ENCODE peak calls at places on chromosomes 1 and 21, in four cellular contexts. K is NCI-H1436, M is cardiac muscle cell, Y is memory B cell. P is an unnamed sample.

GRCh38 chr1:102588536-102588935 is 519.8 kb downstream of the COL11A1 start:
- DNase-seq in M (no peak), Y (no peak), K (no peak), P (no peak)

GRCh38 chr1:10530756-10531155 is 56.0 kb downstream of the PEX14 start:
- DNase-seq in Y (no peak), M (peak; percentile 66), K (no peak), P (no peak)

GRCh38 chr21:32611471-32611997 is 643 bp downstream of the CFAP298 start:
- DNase-seq in K (no peak), Y (peak; percentile 11), M (peak; percentile 32), P (peak; percentile 6)

GRCh38 chr1:30451532-30452125 is 271.8 kb downstream of the MATN1 start:
- DNase-seq in M (no peak), K (no peak), Y (no peak), P (no peak)

GRCh38 chr1:201528631-201529260 is 10.2 kb upstream of the NAV1 start:
- DNase-seq in Y (no peak), M (no peak), K (no peak), P (no peak)

GRCh38 chr1:226546926-226547325 is 1.6 kb upstream of the STUM start:
- DNase-seq in K (no peak), M (no peak), Y (no peak), P (no peak)

GRCh38 chr1:110291241-110292030 is 47.7 kb upstream of the RBM15 start:
- DNase-seq in M (no peak), K (no peak), Y (no peak), P (no peak)

GRCh38 chr1:178490136-178490535 is 6.6 kb downstream of the CLEC20A start:
- DNase-seq in Y (no peak), K (no peak), M (no peak), P (no peak)

GRCh38 chr1:9143250-9143649 is 14.3 kb upstream of the GPR157 start:
- DNase-seq in K (no peak), M (peak; percentile 86), Y (no peak), P (no peak)

GRCh38 chr1:20073247-20073646 is 3.3 kb downstream of the PLA2G5 start:
- DNase-seq in K (no peak), M (no peak), Y (no peak), P (no peak)

GRCh38 chr21:31338892-31339368 is 5.1 kb downstream of the TIAM1 start:
- DNase-seq in K (no peak), Y (no peak), M (no peak), P (no peak)

GRCh38 chr1:85449356-85449755 is 15.6 kb downstream of the DDAH1 start:
- DNase-seq in M (no peak), K (no peak), Y (no peak), P (no peak)

GRCh38 chr1:172607145-172607544 is 51.8 kb upstream of the FASLG start:
- DNase-seq in K (no peak), M (no peak), Y (no peak), P (no peak)

GRCh38 chr1:230123280-230124186 is 56.5 kb downstream of the GALNT2 start:
- DNase-seq in M (no peak), Y (peak; percentile 56), K (no peak), P (no peak)

GRCh38 chr1:53368314-53369033 is 40.6 kb upstream of the LRP8 start:
- DNase-seq in M (no peak), K (no peak), Y (no peak), P (no peak)

GRCh38 chr1:234890694-234891093 is 237.9 kb downstream of the TOMM20 start:
- DNase-seq in M (no peak), K (no peak), Y (no peak), P (no peak)

GRCh38 chr1:174884001-174884400 is 115.7 kb upstream of the CACYBP start:
- DNase-seq in K (no peak), Y (no peak), M (no peak), P (no peak)

GRCh38 chr1:65719391-65719790 is 73.3 kb upstream of the PDE4B start:
- DNase-seq in K (no peak), M (no peak), Y (no peak), P (no peak)

GRCh38 chr1:92411511-92411910 is 75.2 kb downstream of the GFI1 start:
- DNase-seq in Y (no peak), K (peak; percentile 12), M (peak; percentile 50), P (no peak)

GRCh38 chr1:25503551-25504426 is 39.6 kb upstream of the LDLRAP1 start:
- DNase-seq in M (no peak), K (peak; percentile 22), Y (peak; percentile 50), P (no peak)

GRCh38 chr1:19038096-19038495 is 81.6 kb upstream of the IFFO2 start:
- DNase-seq in Y (no peak), K (no peak), M (no peak), P (no peak)

GRCh38 chr1:8158995-8159394 is 132.9 kb upstream of the ERRFI1 start:
- DNase-seq in Y (no peak), K (no peak), M (no peak), P (no peak)

GRCh38 chr1:52238887-52239707 is 97.2 kb downstream of the ZFYVE9 start:
- DNase-seq in Y (no peak), M (peak; percentile 19), K (no peak), P (no peak)

GRCh38 chr1:203537806-203538464 is 44.0 kb downstream of the OPTC start:
- DNase-seq in M (peak; percentile 88), K (no peak), Y (no peak), P (no peak)

GRCh38 chr1:231354330-231355020 is 16.4 kb downstream of the SPRTN start:
- DNase-seq in K (no peak), M (peak; percentile 70), Y (no peak), P (no peak)

GRCh38 chr1:170716835-170717429 is 53.0 kb downstream of the PRRX1 start:
- DNase-seq in K (no peak), M (no peak), Y (no peak), P (no peak)

GRCh38 chr1:165828103-165828558 is 717 bp downstream of the UCK2 start:
- DNase-seq in K (peak; percentile 31), Y (peak; percentile 41), M (peak; percentile 48), P (peak; percentile 41)

GRCh38 chr21:42093991-42094417 is 22.9 kb downstream of the UMODL1 start:
- DNase-seq in M (peak; percentile 60), K (no peak), Y (no peak), P (peak; percentile 95)

GRCh38 chr1:234326493-234327366 is 46.5 kb upstream of the COA6 start:
- DNase-seq in K (peak; percentile 66), M (peak; percentile 71), Y (peak; percentile 53), P (peak; percentile 47)

GRCh38 chr1:116513956-116514355 is 56.9 kb downstream of the CD58 start:
- DNase-seq in M (no peak), Y (no peak), K (no peak), P (no peak)

GRCh38 chr21:28737671-28738279 is 254.9 kb downstream of the LTN1 start:
- DNase-seq in M (peak; percentile 56), Y (no peak), K (no peak), P (no peak)

GRCh38 chr1:75723989-75724471 is 479 bp upstream of the ACADM start:
- DNase-seq in K (peak; percentile 75), M (peak; percentile 88), Y (no peak), P (peak; percentile 56)

GRCh38 chr1:5658340-5659316 is 333.6 kb downstream of the NPHP4 start:
- DNase-seq in Y (no peak), M (no peak), K (no peak), P (no peak)

GRCh38 chr1:24363994-24364393 is 44.8 kb downstream of the GRHL3 start:
- DNase-seq in Y (no peak), K (no peak), M (no peak), P (no peak)

GRCh38 chr1:235586413-235586812 is 63.2 kb downstream of the GNG4 start:
- DNase-seq in K (no peak), Y (no peak), M (no peak), P (no peak)

GRCh38 chr1:70392626-70393025 is 18.4 kb upstream of the CTH start:
- DNase-seq in K (no peak), Y (no peak), M (no peak), P (no peak)

GRCh38 chr1:150973826-150974579 is 632 bp downstream of the CERS2 start:
- DNase-seq in M (no peak), K (no peak), Y (peak; percentile 20), P (peak; percentile 12)

P was measured in dermis microvascular lymphatic vessel endothelial cell.